ENCODE peak calls at places on chromosomes 13 and 19, in five cellular contexts. H, M, B, J and K are unnamed samples.

GRCh38 chr13:54162069-54162468 is 1133.5 kb downstream of the OLFM4 start:
- DNase-seq in M (no peak), B (no peak), H (no peak), J (no peak), K (no peak)

GRCh38 chr13:30810261-30810701 is 74.9 kb downstream of the ALOX5AP start:
- DNase-seq in H (no peak), M (no peak), J (no peak), B (no peak), K (peak; percentile 53)

GRCh38 chr13:33787051-33787591 is 30.8 kb upstream of the RFC3 start:
- DNase-seq in J (no peak), B (no peak), M (peak; percentile 33), H (no peak), K (no peak)

GRCh38 chr13:71806885-71807284 is 60.1 kb downstream of the DACH1 start:
- DNase-seq in H (no peak), B (no peak), J (no peak), M (no peak), K (no peak)

GRCh38 chr13:113546571-113547247 is 37.8 kb upstream of the TFDP1 start:
- DNase-seq in M (no peak), J (peak; percentile 71), B (no peak), H (peak; percentile 47), K (no peak)

GRCh38 chr19:16828990-16829821 is at the start of gene SIN3B:
- DNase-seq in H (peak; percentile 83), B (peak; percentile 89), J (peak; percentile 96), M (peak; percentile 81), K (peak; percentile 92)

GRCh38 chr13:41268764-41269163 is 5.4 kb upstream of the MTRF1 start:
- DNase-seq in J (no peak), B (no peak), M (no peak), H (no peak), K (no peak)

GRCh38 chr13:103883152-103883551 is 816.9 kb upstream of the SLC10A2 start:
- DNase-seq in M (no peak), H (peak; percentile 87), B (peak; percentile 68), J (peak; percentile 75), K (peak; percentile 82)

GRCh38 chr13:102944821-102945220 is 99.0 kb downstream of the ERCC5 start:
- DNase-seq in M (no peak), H (no peak), J (no peak), B (no peak), K (no peak)

GRCh38 chr19:42198676-42199439 is 18.6 kb downstream of the DEDD2 start:
- DNase-seq in B (peak; percentile 44), M (peak; percentile 53), J (peak; percentile 94), H (no peak), K (no peak)

GRCh38 chr13:95552539-95553270 is at the start of gene CLDN10:
- DNase-seq in B (no peak), M (no peak), H (no peak), J (peak; percentile 77), K (no peak)

GRCh38 chr13:59865398-59865797 is 298.3 kb downstream of the DIAPH3 start:
- DNase-seq in H (no peak), J (no peak), B (no peak), M (no peak), K (no peak)

GRCh38 chr19:4575267-4575793 is 15.8 kb upstream of the SEMA6B start:
- DNase-seq in B (no peak), J (no peak), H (no peak), M (no peak), K (peak; percentile 78)

DNA sequence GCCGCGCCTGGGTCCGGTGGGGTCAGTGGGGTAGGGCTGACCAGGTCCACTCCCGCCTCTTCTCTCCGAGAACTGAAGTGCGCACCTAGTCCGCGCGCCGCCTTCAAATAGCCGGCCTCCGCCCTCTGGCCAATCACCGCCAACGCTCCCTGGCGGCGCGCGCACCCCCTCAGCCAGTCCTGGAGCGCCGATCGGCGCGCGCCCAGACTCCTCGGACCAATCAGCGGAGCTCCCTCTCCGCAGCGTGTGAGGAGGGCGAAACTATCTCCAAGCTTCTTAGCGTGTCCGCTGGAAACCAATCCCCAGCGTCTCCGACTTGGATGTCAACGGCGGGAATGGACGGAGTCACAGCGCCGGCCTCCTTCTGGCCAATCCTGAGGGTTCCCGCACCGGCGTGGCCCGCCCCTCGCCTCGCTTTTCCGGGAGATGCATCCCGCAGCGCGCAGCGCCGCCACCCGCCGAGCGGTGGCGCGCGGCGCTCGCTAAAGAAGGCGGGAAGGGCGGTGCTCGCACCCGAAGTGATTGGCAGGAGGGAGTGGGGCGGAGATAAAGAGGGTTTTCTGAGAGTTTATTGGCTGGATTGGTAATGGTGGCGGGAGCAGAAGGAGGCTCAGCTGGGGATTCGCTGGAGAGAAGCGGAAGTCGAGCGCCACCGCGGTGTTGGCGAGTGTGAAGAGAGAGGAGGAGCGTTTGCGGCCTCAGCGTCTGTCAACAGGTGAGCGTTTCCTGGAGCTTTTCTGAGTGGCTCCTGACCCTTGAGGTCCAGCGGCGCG is at the start of gene ASF1B:
- DNase-seq in H (peak; percentile 99), M (peak; percentile 99), B (peak; percentile 98), J (peak; percentile 99), K (peak; percentile 100)
- TF ChIP-seq POLR2A in H (peak; percentile 33), M (peak; percentile 98), B (no peak), J (no peak), K (peak; percentile 72)

DNA sequence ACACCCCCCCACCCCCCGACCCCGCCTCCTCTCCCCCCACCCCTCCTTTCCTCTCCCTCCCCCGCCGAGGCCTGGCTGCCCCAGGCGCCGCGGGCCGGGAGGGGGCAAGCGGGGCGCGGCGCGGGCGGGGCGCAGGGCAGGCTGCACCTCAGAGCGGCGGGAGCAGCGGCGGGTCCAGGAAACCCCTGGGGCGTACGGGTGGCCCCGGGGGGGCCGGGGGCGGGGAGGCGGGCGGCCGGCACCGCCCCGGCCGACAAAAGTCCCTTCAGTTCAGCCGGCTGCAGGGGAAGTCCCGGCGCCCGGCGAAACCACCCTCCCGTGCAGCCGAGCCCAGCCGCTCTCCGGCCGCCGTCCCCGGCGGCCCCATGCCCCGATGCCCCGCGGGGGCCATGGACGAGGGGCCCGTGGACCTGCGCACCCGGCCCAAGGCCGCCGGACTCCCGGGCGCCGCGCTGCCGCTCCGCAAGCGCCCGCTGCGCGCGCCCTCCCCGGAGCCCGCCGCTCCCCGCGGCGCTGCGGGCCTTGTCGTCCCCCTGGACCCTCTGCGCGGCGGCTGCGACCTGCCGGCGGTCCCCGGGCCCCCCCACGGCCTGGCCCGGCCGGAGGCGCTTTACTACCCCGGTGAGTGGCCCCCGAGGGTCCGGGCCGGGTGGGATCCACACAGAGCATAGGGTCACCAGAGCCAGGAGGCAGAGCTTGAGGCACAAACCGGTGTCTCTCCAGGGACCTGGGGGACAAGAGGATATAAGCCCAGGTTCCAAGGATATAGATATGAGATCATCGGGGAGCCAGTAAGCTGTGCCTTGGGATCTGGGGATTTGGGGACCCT is at the start of gene BCL3:
- DNase-seq in M (no peak), B (peak; percentile 80), H (peak; percentile 68), J (peak; percentile 96), K (peak; percentile 80)
- TF ChIP-seq POLR2AphosphoS5 in M (peak; percentile 41), B (no peak), H (no peak), J (peak; percentile 67), K (no peak)

DNA sequence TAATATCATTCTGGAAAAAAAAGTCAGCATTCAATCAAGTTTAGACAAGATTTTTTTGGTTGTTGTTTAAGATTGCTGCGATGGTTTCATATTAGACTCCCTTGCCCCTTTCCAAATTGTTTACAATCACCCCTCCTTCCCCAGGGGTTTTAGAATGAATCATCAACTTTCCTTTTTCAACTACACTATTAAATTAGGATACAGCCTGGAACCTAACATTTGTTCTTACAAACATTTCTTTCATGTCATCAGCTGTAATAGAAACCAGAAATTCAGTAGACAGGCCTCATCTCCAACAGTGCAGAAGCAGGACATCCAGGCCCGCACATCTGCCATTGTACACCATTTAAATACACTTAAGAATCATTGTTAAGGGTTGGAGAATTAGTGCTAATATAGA is 44.4 kb upstream of the WDFY2 start:
- DNase-seq in J (no peak), M (no peak), H (no peak), B (no peak), K (no peak)
- H3K27ac ChIP-seq in J (no peak overlapping the region), M (no peak overlapping the region), H (no peak overlapping the region), B (peak overlapping the region; percentile 45), K (peak overlapping the region; percentile 70)

GRCh38 chr19:7919681-7920519 is at the start of gene SNAPC2:
- DNase-seq in J (peak; percentile 99), M (peak; percentile 70), B (peak; percentile 98), H (peak; percentile 96), K (peak; percentile 98)

GRCh38 chr19:7921302-7921954 is 1.3 kb downstream of the SNAPC2 start:
- DNase-seq in H (no peak), B (no peak), M (no peak), J (no peak), K (no peak)

GRCh38 chr19:7921955-7922840 is 2.1 kb downstream of the SNAPC2 start:
- DNase-seq in J (peak; percentile 82), B (no peak), M (no peak), H (no peak), K (no peak)

GRCh38 chr19:7918615-7919421 is 1.3 kb upstream of the SNAPC2 start:
- DNase-seq in M (no peak), B (no peak), J (peak; percentile 80), H (no peak), K (no peak)

GRCh38 chr19:7920520-7921301 is 573 bp downstream of the SNAPC2 start:
- DNase-seq in H (peak; percentile 100), B (peak; percentile 100), J (peak; percentile 100), M (peak; percentile 78), K (peak; percentile 100)
- TF ChIP-seq POLR2A in H (no peak), B (no peak), J (no peak), M (no peak), K (peak; percentile 34)

DNA sequence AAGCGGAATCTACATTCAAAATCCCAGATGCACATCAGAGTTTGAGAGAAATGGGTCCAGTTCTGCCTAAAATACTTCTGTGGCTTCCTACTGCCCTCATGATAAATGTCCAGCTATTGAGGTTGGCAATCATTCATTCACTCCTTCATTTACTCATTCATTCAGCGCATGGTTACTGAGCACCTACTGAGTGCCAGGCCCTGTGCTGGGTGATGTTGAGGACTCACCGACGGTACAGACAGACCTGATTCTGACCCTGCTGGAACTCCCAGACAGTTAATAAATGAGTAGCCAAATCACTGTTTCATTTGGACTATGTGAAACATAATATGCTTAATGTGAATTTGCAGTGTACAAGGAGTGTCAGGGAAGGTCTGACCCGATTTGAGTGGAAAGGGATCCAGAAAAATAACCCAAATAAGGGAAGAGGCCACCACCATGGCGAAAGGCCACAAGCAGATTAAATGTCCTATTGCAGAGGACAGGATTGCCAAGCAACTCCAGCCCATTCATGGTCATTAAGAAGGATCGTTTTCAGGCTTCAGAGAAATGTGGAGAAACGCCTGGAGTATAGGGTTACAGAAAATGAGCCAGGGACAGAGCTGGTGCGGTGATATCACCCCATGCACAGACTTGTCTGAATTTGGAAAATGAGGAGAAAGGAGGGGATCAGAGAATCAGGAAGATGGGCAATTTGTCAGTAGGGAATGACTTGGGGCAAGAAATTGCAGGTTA is 20.5 kb downstream of the DYRK1B start:
- DNase-seq in B (no peak), M (no peak), J (no peak), H (no peak), K (no peak)
- TF ChIP-seq POLR2AphosphoS5 in B (no peak), M (no peak), J (no peak), H (no peak), K (no peak)

GRCh38 chr19:8413593-8413923 is 453 bp downstream of the MARCHF2 start:
- DNase-seq in H (no peak), J (no peak), B (no peak), M (no peak), K (no peak)
- H3K27ac ChIP-seq in H (peak overlapping the region; percentile 49), J (peak overlapping the region; percentile 85), B (peak overlapping the region; percentile 48), M (no peak overlapping the region), K (peak overlapping the region; percentile 92)

GRCh38 chr19:51431124-51431523 is 13.7 kb upstream of the SIGLEC10 start:
- DNase-seq in B (no peak), H (no peak), J (no peak), M (no peak), K (no peak)
- TF ChIP-seq POLR2A in B (no peak), H (no peak), J (no peak), M (no peak), K (no peak)